ENCODE peak calls at places on chromosomes 11 and 22, in five cellular contexts. O is non-pigmented ciliary epithelial cell, X is nucleus accumbens, B is cardiac fibroblast, A is fibroblast of the conjunctiva. V is an unnamed sample.

GRCh38 chr11:70187771-70188170 is 15.3 kb upstream of the FADD start:
- DNase-seq in O (no peak), X (no peak), B (no peak), A (no peak), V (no peak)

GRCh38 chr11:106231591-106231990 is 154.1 kb downstream of the AASDHPPT start:
- DNase-seq in O (no peak), X (no peak), B (peak; percentile 67), A (no peak), V (no peak)

GRCh38 chr11:14981507-14981906 is 9.4 kb upstream of the CALCA start:
- DNase-seq in O (no peak), X (no peak), B (no peak), A (no peak), V (no peak)

GRCh38 chr22:40955516-40955915 is 4.3 kb downstream of the RBX1 start:
- DNase-seq in O (peak; percentile 28), X (no peak), B (peak; percentile 18), A (peak; percentile 57), V (no peak)

GRCh38 chr11:92711913-92712312 is 257.5 kb upstream of the MTNR1B start:
- DNase-seq in O (no peak), X (no peak), B (no peak), A (no peak), V (no peak)

GRCh38 chr11:9003573-9004309 is at the start of gene NRIP3:
- DNase-seq in O (no peak), X (peak; percentile 60), B (peak; percentile 46), A (no peak), V (no peak)

GRCh38 chr11:67644042-67644441 is 4.5 kb upstream of the TBX10 start:
- DNase-seq in O (no peak), X (no peak), B (no peak), A (no peak), V (no peak)

GRCh38 chr22:25919452-25919851 is 177.5 kb downstream of the MYO18B start:
- DNase-seq in O (no peak), X (no peak), B (no peak), A (no peak), V (no peak)

GRCh38 chr22:36803358-36803757 is 13.5 kb downstream of the PVALB start:
- DNase-seq in O (no peak), X (no peak), B (no peak), A (no peak), V (no peak)

GRCh38 chr22:47402876-47403525 is 640.6 kb downstream of the TBC1D22A start:
- DNase-seq in O (no peak), X (no peak), B (no peak), A (no peak), V (no peak)

GRCh38 chr11:921921-922678 is 3.6 kb upstream of the AP2A2 start:
- DNase-seq in O (no peak), X (no peak), B (no peak), A (no peak), V (no peak)

GRCh38 chr22:30968015-30968923 is at the start of gene MORC2:
- DNase-seq in O (no peak), X (no peak), B (no peak), A (peak; percentile 9), V (peak; percentile 63)

GRCh38 chr11:66082936-66083698 is 13.0 kb downstream of the PACS1 start:
- DNase-seq in O (no peak), X (no peak), B (peak; percentile 64), A (no peak), V (no peak)

GRCh38 chr22:24181088-24181995 is at the start of gene SUSD2:
- DNase-seq in O (no peak), X (no peak), B (no peak), A (no peak), V (no peak)

GRCh38 chr22:39284983-39285382 is 34.4 kb downstream of the RPL3 start:
- DNase-seq in O (no peak), X (no peak), B (no peak), A (no peak), V (no peak)

GRCh38 chr22:20859615-20860014 is 808 bp downstream of the SNAP29 start:
- DNase-seq in O (no peak), X (no peak), B (no peak), A (no peak), V (no peak)

GRCh38 chr11:81237139-81237538 is 1496.5 kb downstream of the FAM181B start:
- DNase-seq in O (peak; percentile 20), X (no peak), B (peak; percentile 40), A (peak; percentile 6), V (no peak)

GRCh38 chr11:45152740-45153595 is 6.5 kb downstream of the PRDM11 start:
- DNase-seq in O (no peak), X (no peak), B (no peak), A (no peak), V (no peak)

GRCh38 chr11:85238907-85239306 is 388.2 kb downstream of the DLG2 start:
- DNase-seq in O (no peak), X (no peak), B (no peak), A (no peak), V (no peak)

GRCh38 chr11:17218403-17218802 is 10.6 kb upstream of the PIK3C2A start:
- DNase-seq in O (no peak), X (no peak), B (no peak), A (no peak), V (no peak)

GRCh38 chr11:130155106-130155505 is 4.5 kb upstream of the ST14 start:
- DNase-seq in O (no peak), X (no peak), B (no peak), A (no peak), V (no peak)

GRCh38 chr11:69155302-69156198 is at the start of gene SMIM38:
- DNase-seq in O (no peak), X (peak; percentile 19), B (no peak), A (no peak), V (peak; percentile 27)

GRCh38 chr22:48886604-48887393 is 940.9 kb downstream of the BRD1 start:
- DNase-seq in O (no peak), X (no peak), B (no peak), A (no peak), V (no peak)

GRCh38 chr11:71240061-71240690 is 12.2 kb downstream of the SHANK2 start:
- DNase-seq in O (no peak), X (no peak), B (no peak), A (no peak), V (no peak)

GRCh38 chr22:25747245-25747944 is 5.4 kb downstream of the MYO18B start:
- DNase-seq in O (peak; percentile 89), X (no peak), B (peak; percentile 98), A (peak; percentile 79), V (no peak)

GRCh38 chr11:70567680-70568503 is 169.6 kb downstream of the CTTN start:
- DNase-seq in O (no peak), X (no peak), B (peak; percentile 19), A (no peak), V (no peak)

GRCh38 chr22:47034905-47035419 is 272.5 kb downstream of the TBC1D22A start:
- DNase-seq in O (no peak), X (no peak), B (no peak), A (no peak), V (no peak)

GRCh38 chr22:48547971-48548370 is 1279.7 kb downstream of the BRD1 start:
- DNase-seq in O (no peak), X (no peak), B (no peak), A (no peak), V (no peak)

GRCh38 chr11:789951-790350 is at the start of gene CEND1:
- DNase-seq in O (no peak), X (peak; percentile 74), B (peak; percentile 47), A (no peak), V (peak; percentile 44)

GRCh38 chr11:11669447-11669846 is 47.6 kb upstream of the GALNT18 start:
- DNase-seq in O (no peak), X (no peak), B (no peak), A (no peak), V (no peak)

GRCh38 chr11:106426696-106427095 is 349.2 kb downstream of the AASDHPPT start:
- DNase-seq in O (no peak), X (no peak), B (no peak), A (no peak), V (no peak)

GRCh38 chr11:114137838-114138237 is 78.3 kb downstream of the ZBTB16 start:
- DNase-seq in O (no peak), X (no peak), B (no peak), A (no peak), V (no peak)

GRCh38 chr22:41256254-41256897 is 15.6 kb upstream of the CHADL start:
- DNase-seq in O (peak; percentile 15), X (no peak), B (peak; percentile 87), A (peak; percentile 43), V (no peak)

GRCh38 chr11:3042496-3043314 is 14.5 kb downstream of the CARS1 start:
- DNase-seq in O (no peak), X (no peak), B (no peak), A (no peak), V (no peak)